ENCODE peak calls at places on chromosomes 7 and 10, in six cellular contexts. Z, R, P, I, B and V are unnamed samples.

GRCh38 chr7:95199779-95200558 is 124.4 kb downstream of the PON1 start:
- DNase-seq in Z (peak; percentile 33), R (peak; percentile 72), P (peak; percentile 60), I (no peak), B (no peak), V (peak; percentile 37)

GRCh38 chr10:69914373-69915268 is 112.9 kb downstream of the COL13A1 start:
- DNase-seq in Z (peak; percentile 65), R (peak; percentile 74), P (peak; percentile 89), I (peak; percentile 7), B (peak; percentile 35), V (peak; percentile 85)

GRCh38 chr7:131425992-131426391 is 98.3 kb downstream of the MKLN1 start:
- DNase-seq in Z (no peak), R (no peak), P (no peak), I (no peak), B (no peak), V (no peak)

GRCh38 chr10:15267496-15267895 is 99.0 kb upstream of the NMT2 start:
- DNase-seq in Z (no peak), R (no peak), P (no peak), I (no peak), B (no peak), V (no peak)

GRCh38 chr10:97399843-97400545 is 1.1 kb downstream of the RRP12 start:
- DNase-seq in Z (peak; percentile 85), R (peak; percentile 71), P (peak; percentile 75), I (no peak), B (no peak), V (no peak)

GRCh38 chr10:191703-192518 is 56.7 kb downstream of the ZMYND11 start:
- DNase-seq in Z (peak; percentile 75), R (peak; percentile 72), P (peak; percentile 7), I (peak; percentile 24), B (no peak), V (no peak)

GRCh38 chr10:108902491-108903250 is 1020.6 kb downstream of the XPNPEP1 start:
- DNase-seq in Z (no peak), R (no peak), P (no peak), I (no peak), B (no peak), V (no peak)

GRCh38 chr7:129143724-129144094 is 798 bp upstream of the TSPAN33 start:
- DNase-seq in Z (no peak), R (no peak), P (no peak), I (no peak), B (no peak), V (no peak)

GRCh38 chr7:97601941-97602457 is 129.9 kb upstream of the TAC1 start:
- DNase-seq in Z (no peak), R (no peak), P (no peak), I (no peak), B (no peak), V (no peak)

GRCh38 chr10:110525349-110526260 is 27.9 kb downstream of the DUSP5 start:
- DNase-seq in Z (peak; percentile 80), R (peak; percentile 41), P (peak; percentile 64), I (no peak), B (no peak), V (no peak)

GRCh38 chr10:86681047-86681446 is 12.7 kb downstream of the LDB3 start:
- DNase-seq in Z (no peak), R (no peak), P (peak; percentile 18), I (no peak), B (no peak), V (no peak)

GRCh38 chr10:22690158-22690557 is 24.2 kb downstream of the PIP4K2A start:
- DNase-seq in Z (no peak), R (no peak), P (no peak), I (no peak), B (no peak), V (no peak)

GRCh38 chr7:43554423-43554822 is 28.5 kb upstream of the STK17A start:
- DNase-seq in Z (no peak), R (no peak), P (no peak), I (no peak), B (no peak), V (no peak)

GRCh38 chr10:58107506-58107905 is 160.2 kb downstream of the IPMK start:
- DNase-seq in Z (peak; percentile 72), R (peak; percentile 1), P (peak; percentile 83), I (peak; percentile 66), B (no peak), V (no peak)

GRCh38 chr10:119401671-119402395 is 140.7 kb downstream of the RGS10 start:
- DNase-seq in Z (peak; percentile 100), R (peak; percentile 99), P (peak; percentile 57), I (peak; percentile 89), B (no peak), V (no peak)

GRCh38 chr7:49791089-49791741 is 17.8 kb downstream of the VWC2 start:
- DNase-seq in Z (no peak), R (no peak), P (peak; percentile 58), I (no peak), B (no peak), V (peak; percentile 69)

GRCh38 chr10:99564361-99564760 is 31.6 kb downstream of the NKX2-3 start:
- DNase-seq in Z (no peak), R (no peak), P (no peak), I (no peak), B (no peak), V (no peak)

GRCh38 chr7:102875700-102876192 is 37.1 kb upstream of the LRRC17 start:
- DNase-seq in Z (peak; percentile 100), R (peak; percentile 95), P (peak; percentile 97), I (peak; percentile 95), B (no peak), V (no peak)

GRCh38 chr10:4512557-4513286 is 313.3 kb upstream of the AKR1E2 start:
- DNase-seq in Z (peak; percentile 71), R (peak; percentile 90), P (peak; percentile 54), I (peak; percentile 17), B (no peak), V (no peak)

GRCh38 chr7:70193514-70193913 is 595.2 kb downstream of the AUTS2 start:
- DNase-seq in Z (peak; percentile 1), R (peak; percentile 47), P (no peak), I (no peak), B (no peak), V (no peak)
- TF ChIP-seq CTCF in Z (peak; percentile 10), R (peak; percentile 16), P (no peak), I (peak; percentile 18), B (no peak), V (no peak)

DNA sequence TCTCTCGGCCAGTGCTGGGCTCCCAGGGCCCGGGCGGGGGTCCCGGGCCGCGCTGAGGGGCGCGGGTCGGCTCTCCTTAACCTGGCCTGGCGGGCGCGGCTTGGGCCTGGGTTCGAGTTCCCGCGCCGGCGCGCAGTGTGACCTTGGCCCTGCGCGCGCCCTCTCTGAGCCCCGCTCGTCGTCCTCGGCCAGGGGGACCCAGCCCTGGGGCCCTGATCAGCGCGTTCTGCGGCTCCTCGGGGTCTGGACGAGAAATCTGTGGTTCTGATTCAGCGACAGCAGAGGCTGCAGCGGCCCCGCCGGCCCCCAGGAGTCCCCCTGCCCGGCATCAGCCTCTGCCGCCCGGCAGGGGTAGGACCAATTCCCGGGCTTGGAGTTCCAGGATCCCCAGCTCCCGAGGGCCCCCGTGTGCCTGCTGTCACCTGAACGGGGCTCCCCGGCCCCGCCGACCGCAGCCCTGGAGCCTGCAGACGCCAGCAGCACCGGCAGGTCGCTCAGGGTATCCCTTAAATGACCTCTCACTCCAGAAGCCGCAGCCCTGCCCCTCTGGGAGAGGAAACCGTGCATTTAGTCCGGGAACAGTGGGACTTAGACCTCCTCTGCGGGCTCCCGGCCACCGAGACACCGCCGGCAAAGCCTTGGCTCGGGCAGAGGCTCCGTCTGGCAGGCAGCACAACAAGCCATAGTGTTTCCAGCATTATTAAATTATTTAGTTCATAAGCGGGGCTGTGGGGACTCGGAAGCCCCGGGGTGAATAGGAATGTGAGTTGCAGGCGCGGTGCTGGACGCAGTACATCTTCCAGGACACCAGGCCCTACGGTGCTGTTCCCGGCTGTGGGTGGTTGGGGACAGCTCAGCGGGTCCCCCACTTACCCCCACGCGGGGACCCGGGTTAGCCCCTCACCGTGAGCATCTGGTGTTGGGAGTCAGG is 572 bp downstream of the CHST12 start:
- DNase-seq in Z (peak; percentile 21), R (peak; percentile 22), P (peak; percentile 25), I (no peak), B (peak; percentile 23), V (no peak)
- TF ChIP-seq CTCF in Z (no peak), R (no peak), P (no peak), I (peak; percentile 24), B (no peak), V (no peak)

GRCh38 chr10:89555688-89556445 is 20.5 kb upstream of the SLC16A12 start:
- DNase-seq in Z (peak; percentile 37), R (peak; percentile 40), P (peak; percentile 27), I (no peak), B (no peak), V (no peak)
- TF ChIP-seq CTCF in Z (peak; percentile 20), R (no peak), P (peak; percentile 41), I (peak; percentile 21), B (no peak), V (no peak)

GRCh38 chr7:117951285-117951684 is 78.0 kb upstream of the CTTNBP2 start:
- DNase-seq in Z (no peak), R (no peak), P (peak; percentile 83), I (no peak), B (no peak), V (no peak)

GRCh38 chr7:117950601-117951278 is 77.5 kb upstream of the CTTNBP2 start:
- DNase-seq in Z (no peak), R (no peak), P (peak; percentile 61), I (no peak), B (no peak), V (no peak)

GRCh38 chr7:117946201-117946633 is 73.0 kb upstream of the CTTNBP2 start:
- DNase-seq in Z (peak; percentile 16), R (peak; percentile 10), P (peak; percentile 87), I (no peak), B (no peak), V (no peak)

GRCh38 chr7:117951711-117952280 is 78.6 kb upstream of the CTTNBP2 start:
- DNase-seq in Z (no peak), R (no peak), P (peak; percentile 64), I (no peak), B (no peak), V (no peak)

GRCh38 chr7:117949232-117949631 is 76.0 kb upstream of the CTTNBP2 start:
- DNase-seq in Z (peak; percentile 20), R (peak; percentile 8), P (peak; percentile 93), I (no peak), B (no peak), V (no peak)
- TF ChIP-seq CTCF in Z (no peak), R (no peak), P (peak; percentile 54), I (no peak), B (no peak), V (no peak)

GRCh38 chr7:32395168-32395567 is 95.0 kb downstream of the LSM5 start:
- DNase-seq in Z (no peak), R (no peak), P (no peak), I (no peak), B (no peak), V (no peak)

GRCh38 chr7:32393861-32394260 is 96.3 kb downstream of the LSM5 start:
- DNase-seq in Z (no peak), R (no peak), P (no peak), I (no peak), B (no peak), V (no peak)

GRCh38 chr7:32385316-32385956 is 104.7 kb downstream of the LSM5 start:
- DNase-seq in Z (no peak), R (no peak), P (no peak), I (no peak), B (no peak), V (no peak)

GRCh38 chr7:32390210-32390609 is 100.0 kb downstream of the LSM5 start:
- DNase-seq in Z (no peak), R (no peak), P (no peak), I (no peak), B (no peak), V (no peak)
- TF ChIP-seq CTCF in Z (no peak), R (no peak), P (no peak), I (no peak), B (no peak), V (no peak)

GRCh38 chr7:127107601-127108007 is 145.1 kb downstream of the GRM8 start:
- DNase-seq in Z (peak; percentile 19), R (peak; percentile 33), P (peak; percentile 57), I (no peak), B (peak; percentile 4), V (peak; percentile 37)
- TF ChIP-seq CTCF in Z (no peak), R (peak; percentile 17), P (peak; percentile 68), I (peak; percentile 22), B (peak; percentile 11), V (peak; percentile 5)